ENCODE peak calls at places on chromosomes 2 and 18, in seven cellular contexts. One of them, this sample, is unnamed.
A peak's percentile ranks its signal among the peaks of the same experiment; 100 is the strongest.

GRCh38 chr18:13216092-13216582 is 2.4 kb upstream of the LDLRAD4 start:
- DNase-seq in PC-3: peak; percentile 68
- DNase-seq in GM23248: peak; percentile 74
- DNase-seq in GM23338: peak; percentile 73
- DNase-seq in neural progenitor cell: peak; percentile 75
- DNase-seq in HCT116: peak; percentile 31
- DNase-seq in hepatocyte: peak; percentile 84
- DNase-seq in this sample: peak; percentile 66

GRCh38 chr2:101119431-101119830 is 31.8 kb downstream of the TBC1D8 start:
- DNase-seq in PC-3: peak; percentile 21
- DNase-seq in GM23248: peak; percentile 77
- DNase-seq in GM23338: no peak
- DNase-seq in neural progenitor cell: no peak
- DNase-seq in HCT116: no peak
- DNase-seq in hepatocyte: no peak
- DNase-seq in this sample: no peak

GRCh38 chr2:163681765-163682164 is 54.0 kb downstream of the FIGN start:
- DNase-seq in PC-3: no peak
- DNase-seq in GM23248: peak; percentile 61
- DNase-seq in GM23338: no peak
- DNase-seq in neural progenitor cell: no peak
- DNase-seq in HCT116: no peak
- DNase-seq in hepatocyte: no peak
- DNase-seq in this sample: no peak

GRCh38 chr2:239821694-239822075 is 203.5 kb downstream of the NDUFA10 start:
- DNase-seq in PC-3: no peak
- DNase-seq in GM23248: no peak
- DNase-seq in GM23338: no peak
- DNase-seq in neural progenitor cell: no peak
- DNase-seq in HCT116: no peak
- DNase-seq in hepatocyte: no peak
- DNase-seq in this sample: no peak

GRCh38 chr2:9318461-9319337 is 104.6 kb downstream of the ITGB1BP1 start:
- DNase-seq in PC-3: no peak
- DNase-seq in GM23248: no peak
- DNase-seq in GM23338: no peak
- DNase-seq in neural progenitor cell: no peak
- DNase-seq in HCT116: no peak
- DNase-seq in hepatocyte: no peak
- DNase-seq in this sample: no peak

GRCh38 chr2:128599700-128600099 is 281.0 kb upstream of the HS6ST1 start:
- DNase-seq in PC-3: no peak
- DNase-seq in GM23248: no peak
- DNase-seq in GM23338: no peak
- DNase-seq in neural progenitor cell: no peak
- DNase-seq in HCT116: no peak
- DNase-seq in hepatocyte: no peak
- DNase-seq in this sample: no peak

GRCh38 chr2:30252723-30253688 is 21.7 kb downstream of the LBH start:
- DNase-seq in PC-3: peak; percentile 25
- DNase-seq in GM23248: peak; percentile 88
- DNase-seq in GM23338: no peak
- DNase-seq in neural progenitor cell: no peak
- DNase-seq in HCT116: no peak
- DNase-seq in hepatocyte: peak; percentile 89
- DNase-seq in this sample: no peak

GRCh38 chr2:20225294-20226151 is 593 bp upstream of the SDC1 start:
- DNase-seq in PC-3: peak; percentile 78
- DNase-seq in GM23248: peak; percentile 64
- DNase-seq in GM23338: peak; percentile 84
- DNase-seq in neural progenitor cell: peak; percentile 89
- DNase-seq in HCT116: peak; percentile 42
- DNase-seq in hepatocyte: peak; percentile 90
- DNase-seq in this sample: peak; percentile 93

GRCh38 chr2:46841621-46842020 is 74.0 kb downstream of the MCFD2 start:
- DNase-seq in PC-3: no peak
- DNase-seq in GM23248: no peak
- DNase-seq in GM23338: no peak
- DNase-seq in neural progenitor cell: no peak
- DNase-seq in HCT116: no peak
- DNase-seq in hepatocyte: no peak
- DNase-seq in this sample: no peak

GRCh38 chr2:42036940-42037339 is 10.9 kb upstream of the PKDCC start:
- DNase-seq in PC-3: no peak
- DNase-seq in GM23248: no peak
- DNase-seq in GM23338: no peak
- DNase-seq in neural progenitor cell: no peak
- DNase-seq in HCT116: no peak
- DNase-seq in hepatocyte: no peak
- DNase-seq in this sample: no peak

GRCh38 chr2:16828828-16829160 is 163.2 kb upstream of the CYRIA start:
- DNase-seq in PC-3: no peak
- DNase-seq in GM23248: no peak
- DNase-seq in GM23338: peak; percentile 20
- DNase-seq in neural progenitor cell: no peak
- DNase-seq in HCT116: no peak
- DNase-seq in hepatocyte: no peak
- DNase-seq in this sample: no peak

GRCh38 chr2:16635796-16636699 is 29.6 kb downstream of the CYRIA start:
- DNase-seq in PC-3: no peak
- DNase-seq in GM23248: no peak
- DNase-seq in GM23338: peak; percentile 7
- DNase-seq in neural progenitor cell: no peak
- DNase-seq in HCT116: no peak
- DNase-seq in hepatocyte: no peak
- DNase-seq in this sample: no peak

GRCh38 chr18:74631242-74632087 is 33.8 kb downstream of the ZNF407 start:
- DNase-seq in PC-3: no peak
- DNase-seq in GM23248: peak; percentile 27
- DNase-seq in GM23338: no peak
- DNase-seq in neural progenitor cell: no peak
- DNase-seq in HCT116: no peak
- DNase-seq in hepatocyte: no peak
- DNase-seq in this sample: no peak

GRCh38 chr2:105487142-105488069 is 88.6 kb upstream of the FHL2 start:
- DNase-seq in PC-3: no peak
- DNase-seq in GM23248: peak; percentile 69
- DNase-seq in GM23338: no peak
- DNase-seq in neural progenitor cell: no peak
- DNase-seq in HCT116: no peak
- DNase-seq in hepatocyte: no peak
- DNase-seq in this sample: no peak

GRCh38 chr18:57624988-57625387 is 3.4 kb upstream of the NARS1 start:
- DNase-seq in PC-3: peak; percentile 21
- DNase-seq in GM23248: peak; percentile 66
- DNase-seq in GM23338: no peak
- DNase-seq in neural progenitor cell: no peak
- DNase-seq in HCT116: peak; percentile 15
- DNase-seq in hepatocyte: no peak
- DNase-seq in this sample: no peak

GRCh38 chr2:203535784-203536590 is 886 bp upstream of the RAPH1 start:
- DNase-seq in PC-3: peak; percentile 2
- DNase-seq in GM23248: peak; percentile 57
- DNase-seq in GM23338: peak; percentile 23
- DNase-seq in neural progenitor cell: no peak
- DNase-seq in HCT116: no peak
- DNase-seq in hepatocyte: peak; percentile 14
- DNase-seq in this sample: no peak

GRCh38 chr2:226835796-226836547 is at the start of gene RHBDD1:
- DNase-seq in PC-3: peak; percentile 97
- DNase-seq in GM23248: peak; percentile 98
- DNase-seq in GM23338: peak; percentile 96
- DNase-seq in neural progenitor cell: peak; percentile 96
- DNase-seq in HCT116: peak; percentile 87
- DNase-seq in hepatocyte: peak; percentile 97
- DNase-seq in this sample: peak; percentile 96

GRCh38 chr2:170928036-170928823 is 823 bp upstream of the GORASP2 start:
- DNase-seq in PC-3: no peak
- DNase-seq in GM23248: no peak
- DNase-seq in GM23338: peak; percentile 48
- DNase-seq in neural progenitor cell: peak; percentile 31
- DNase-seq in HCT116: no peak
- DNase-seq in hepatocyte: peak; percentile 19
- DNase-seq in this sample: no peak

GRCh38 chr18:25786778-25787177 is 303.6 kb downstream of the SS18 start:
- DNase-seq in PC-3: peak; percentile 40
- DNase-seq in GM23248: peak; percentile 94
- DNase-seq in GM23338: no peak
- DNase-seq in neural progenitor cell: no peak
- DNase-seq in HCT116: no peak
- DNase-seq in hepatocyte: no peak
- DNase-seq in this sample: no peak

GRCh38 chr18:41828137-41828536 is 126.9 kb upstream of the PIK3C3 start:
- DNase-seq in PC-3: peak; percentile 65
- DNase-seq in GM23248: no peak
- DNase-seq in GM23338: no peak
- DNase-seq in neural progenitor cell: no peak
- DNase-seq in HCT116: no peak
- DNase-seq in hepatocyte: no peak
- DNase-seq in this sample: no peak

GRCh38 chr18:51195086-51195601 is 2.3 kb downstream of the MEX3C start:
- DNase-seq in PC-3: no peak
- DNase-seq in GM23248: peak; percentile 17
- DNase-seq in GM23338: no peak
- DNase-seq in neural progenitor cell: peak; percentile 8
- DNase-seq in HCT116: no peak
- DNase-seq in hepatocyte: no peak
- DNase-seq in this sample: no peak

GRCh38 chr18:48345596-48345995 is 63.6 kb downstream of the ZBTB7C start:
- DNase-seq in PC-3: peak; percentile 26
- DNase-seq in GM23248: peak; percentile 51
- DNase-seq in GM23338: peak; percentile 21
- DNase-seq in neural progenitor cell: no peak
- DNase-seq in HCT116: peak; percentile 12
- DNase-seq in hepatocyte: no peak
- DNase-seq in this sample: no peak

GRCh38 chr2:211416373-211416772 is 860.0 kb downstream of the CPS1 start:
- DNase-seq in PC-3: no peak
- DNase-seq in GM23248: no peak
- DNase-seq in GM23338: no peak
- DNase-seq in neural progenitor cell: no peak
- DNase-seq in HCT116: no peak
- DNase-seq in hepatocyte: no peak
- DNase-seq in this sample: no peak

DNA sequence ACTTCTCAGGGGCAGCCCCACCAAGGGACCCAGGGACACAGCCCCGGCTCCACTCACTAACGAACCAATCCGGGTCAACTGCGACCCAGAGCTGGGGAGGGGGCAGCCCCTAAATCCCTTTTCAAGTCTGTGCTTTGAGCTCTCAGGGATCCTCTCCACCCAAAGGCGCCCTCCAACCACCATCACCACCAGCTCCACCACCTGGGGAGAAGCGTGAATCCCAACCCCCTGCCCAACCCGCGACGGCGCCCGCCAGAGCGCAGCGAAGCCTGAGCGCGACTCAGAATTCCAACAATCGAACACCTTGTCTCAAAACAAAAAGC is 513 bp downstream of the DSC3 start:
- DNase-seq in PC-3: no peak
- DNase-seq in GM23248: no peak
- DNase-seq in GM23338: no peak
- DNase-seq in neural progenitor cell: no peak
- DNase-seq in HCT116: no peak
- DNase-seq in hepatocyte: peak; percentile 17
- DNase-seq in this sample: no peak
- TF ChIP-seq EZH2 in PC-3: no peak
- TF ChIP-seq EZH2 in GM23248: no peak
- TF ChIP-seq EZH2 in GM23338: no peak
- TF ChIP-seq EZH2 in neural progenitor cell: no peak
- TF ChIP-seq EZH2 in HCT116: no peak
- TF ChIP-seq EZH2 in hepatocyte: no peak
- TF ChIP-seq EZH2 in this sample: no peak

GRCh38 chr18:55778731-55779460 is 190.9 kb upstream of the TCF4 start:
- DNase-seq in PC-3: no peak
- DNase-seq in GM23248: peak; percentile 12
- DNase-seq in GM23338: peak; percentile 44
- DNase-seq in neural progenitor cell: peak; percentile 59
- DNase-seq in HCT116: no peak
- DNase-seq in hepatocyte: no peak
- DNase-seq in this sample: peak; percentile 44

GRCh38 chr18:55779711-55780590 is 192.0 kb upstream of the TCF4 start:
- DNase-seq in PC-3: no peak
- DNase-seq in GM23248: peak; percentile 71
- DNase-seq in GM23338: peak; percentile 66
- DNase-seq in neural progenitor cell: peak; percentile 79
- DNase-seq in HCT116: no peak
- DNase-seq in hepatocyte: peak; percentile 54
- DNase-seq in this sample: no peak

GRCh38 chr18:55780591-55781071 is 192.6 kb upstream of the TCF4 start:
- DNase-seq in PC-3: no peak
- DNase-seq in GM23248: peak; percentile 71
- DNase-seq in GM23338: no peak
- DNase-seq in neural progenitor cell: no peak
- DNase-seq in HCT116: no peak
- DNase-seq in hepatocyte: no peak
- DNase-seq in this sample: no peak

GRCh38 chr18:55777666-55778304 is 189.8 kb upstream of the TCF4 start:
- DNase-seq in PC-3: no peak
- DNase-seq in GM23248: no peak
- DNase-seq in GM23338: no peak
- DNase-seq in neural progenitor cell: no peak
- DNase-seq in HCT116: no peak
- DNase-seq in hepatocyte: no peak
- DNase-seq in this sample: no peak

GRCh38 chr18:55779461-55779710 is 191.4 kb upstream of the TCF4 start:
- DNase-seq in PC-3: no peak
- DNase-seq in GM23248: peak; percentile 42
- DNase-seq in GM23338: no peak
- DNase-seq in neural progenitor cell: no peak
- DNase-seq in HCT116: no peak
- DNase-seq in hepatocyte: no peak
- DNase-seq in this sample: peak; percentile 15
- H3K4me3 ChIP-seq in PC-3: peak overlapping the region; percentile 55
- H3K4me3 ChIP-seq in GM23248: peak overlapping the region; percentile 75
- H3K4me3 ChIP-seq in GM23338: peak overlapping the region; percentile 64
- H3K4me3 ChIP-seq in neural progenitor cell: peak overlapping the region; percentile 49
- H3K4me3 ChIP-seq in HCT116: no peak overlapping the region
- H3K4me3 ChIP-seq in hepatocyte: peak overlapping the region; percentile 48
- H3K4me3 ChIP-seq in this sample: peak overlapping the region; percentile 69

DNA sequence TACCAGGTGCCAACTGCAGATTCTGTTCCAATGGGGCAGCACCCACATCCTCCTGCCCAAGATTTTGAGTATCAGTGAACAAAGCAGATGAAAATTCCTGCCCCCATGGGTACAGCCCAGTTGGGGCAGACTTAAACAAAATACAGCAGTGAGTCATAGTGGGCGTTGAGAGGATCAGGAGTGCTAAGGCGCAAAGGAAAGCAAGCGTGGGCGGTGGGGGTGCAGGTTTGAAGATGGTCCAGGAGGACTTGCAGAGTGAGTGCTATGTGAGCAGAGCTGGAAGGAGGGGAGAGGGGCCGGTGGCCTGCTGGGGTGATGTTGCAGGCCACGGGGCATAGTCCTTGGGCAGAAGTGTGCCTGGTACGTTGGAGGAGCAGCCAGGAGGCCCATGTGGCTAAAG is 24.7 kb downstream of the STEAP3 start:
- DNase-seq in PC-3: no peak
- DNase-seq in GM23248: peak; percentile 89
- DNase-seq in GM23338: no peak
- DNase-seq in neural progenitor cell: no peak
- DNase-seq in HCT116: no peak
- DNase-seq in hepatocyte: no peak
- DNase-seq in this sample: no peak
- TF ChIP-seq EZH2phosphoT487 in PC-3: no peak
- TF ChIP-seq EZH2phosphoT487 in GM23248: no peak
- TF ChIP-seq EZH2phosphoT487 in GM23338: no peak
- TF ChIP-seq EZH2phosphoT487 in neural progenitor cell: no peak
- TF ChIP-seq EZH2phosphoT487 in HCT116: no peak
- TF ChIP-seq EZH2phosphoT487 in hepatocyte: no peak
- TF ChIP-seq EZH2phosphoT487 in this sample: no peak

GRCh38 chr2:70768585-70769085 is 635 bp upstream of the ADD2 start:
- DNase-seq in PC-3: no peak
- DNase-seq in GM23248: no peak
- DNase-seq in GM23338: peak; percentile 32
- DNase-seq in neural progenitor cell: no peak
- DNase-seq in HCT116: no peak
- DNase-seq in hepatocyte: no peak
- DNase-seq in this sample: no peak
- TF ChIP-seq EZH2 in PC-3: no peak
- TF ChIP-seq EZH2 in GM23248: no peak
- TF ChIP-seq EZH2 in GM23338: no peak
- TF ChIP-seq EZH2 in neural progenitor cell: no peak
- TF ChIP-seq EZH2 in HCT116: no peak
- TF ChIP-seq EZH2 in hepatocyte: no peak
- TF ChIP-seq EZH2 in this sample: no peak